ENCODE peak calls at places on chromosomes 4 and X, in seven cellular contexts. G is NAMALWA; D is M059J; B is natural killer cell; K is Karpas-422; F is effector CD4-positive, alpha-beta T cell; Y is AG04450. Z is an unnamed sample.

GRCh38 chrX:40167240-40168182 is 69.8 kb upstream of the BCOR start:
- DNase-seq in Y (no peak), B (no peak), D (peak), F (no peak), K (no peak), G (no peak), Z (no peak)

GRCh38 chrX:28979876-28980275 is 392.6 kb downstream of the IL1RAPL1 start:
- DNase-seq in G (no peak), D (peak), B (no peak), F (no peak), Y (no peak), K (no peak), Z (no peak)

GRCh38 chrX:3712870-3713224 is 602 bp downstream of the PRKX start:
- DNase-seq in B (peak), G (no peak), Y (no peak), F (no peak), K (peak), D (no peak), Z (no peak)

GRCh38 chrX:18424482-18425198 is 768 bp upstream of the CDKL5 start:
- DNase-seq in Y (peak), B (no peak), G (peak), D (peak), K (peak), F (peak), Z (no peak)

GRCh38 chrX:147570483-147570882 is 341.2 kb upstream of the FMR1 start:
- DNase-seq in B (no peak), D (no peak), Y (no peak), F (no peak), G (peak), K (no peak), Z (no peak)

GRCh38 chr4:150363721-150364688 is 217.9 kb upstream of the MAB21L2 start:
- DNase-seq in Y (no peak), D (no peak), B (no peak), F (no peak), G (no peak), K (no peak), Z (no peak)

GRCh38 chrX:44884944-44885343 is 12.0 kb downstream of the KDM6A start:
- DNase-seq in K (no peak), F (no peak), G (no peak), B (no peak), D (no peak), Y (no peak), Z (no peak)

GRCh38 chr4:6772223-6772928 is 10.2 kb upstream of the KIAA0232 start:
- DNase-seq in B (no peak), D (peak), K (no peak), Y (no peak), F (no peak), G (no peak), Z (no peak)

GRCh38 chrX:16978193-16978984 is 31.9 kb downstream of the REPS2 start:
- DNase-seq in F (no peak), B (no peak), Y (no peak), D (no peak), G (no peak), K (no peak), Z (no peak)

GRCh38 chrX:17595456-17596035 is 141.7 kb upstream of the SCML1 start:
- DNase-seq in D (peak), F (no peak), Y (no peak), G (no peak), B (no peak), K (no peak), Z (no peak)

GRCh38 chr4:173318648-173319211 is 15.4 kb downstream of the HMGB2 start:
- DNase-seq in K (no peak), Y (no peak), G (peak), D (peak), B (no peak), F (no peak), Z (no peak)

GRCh38 chrX:74179071-74179470 is 124.9 kb upstream of the ZCCHC13 start:
- DNase-seq in G (no peak), Y (peak), F (no peak), B (no peak), K (no peak), D (peak), Z (no peak)

GRCh38 chrX:15606064-15606590 is 5.4 kb upstream of the ACE2 start:
- DNase-seq in G (no peak), D (no peak), F (no peak), B (no peak), Y (no peak), K (no peak), Z (no peak)

GRCh38 chrX:137033774-137034507 is at the start of gene GPR101:
- DNase-seq in K (no peak), B (no peak), G (no peak), Y (no peak), F (no peak), D (no peak), Z (no peak)

GRCh38 chr4:104870495-104871228 is 276.0 kb upstream of the TET2 start:
- DNase-seq in F (no peak), B (no peak), G (no peak), Y (no peak), K (no peak), D (no peak), Z (no peak)

GRCh38 chr4:186728631-186729271 is 5.1 kb upstream of the FAT1 start:
- DNase-seq in K (no peak), D (peak), Y (no peak), B (no peak), G (no peak), F (no peak), Z (no peak)

GRCh38 chr4:139651282-139652194 is 14.1 kb upstream of the MGST2 start:
- DNase-seq in G (peak), D (peak), Y (peak), B (peak), K (peak), F (peak), Z (peak)

GRCh38 chr4:150722908-150723362 is 141.0 kb downstream of the MAB21L2 start:
- DNase-seq in K (no peak), F (no peak), D (no peak), Y (no peak), B (no peak), G (no peak), Z (no peak)

GRCh38 chrX:123731258-123731986 is 1.4 kb downstream of the THOC2 start:
- DNase-seq in B (no peak), G (no peak), D (peak), Y (no peak), K (peak), F (no peak), Z (no peak)

GRCh38 chr4:52643846-52644245 is 15.3 kb downstream of the USP46 start:
- DNase-seq in Y (peak), F (no peak), D (peak), K (no peak), B (no peak), G (no peak), Z (no peak)

GRCh38 chrX:71606536-71607216 is 11.6 kb downstream of the CXCR3 start:
- DNase-seq in B (no peak), G (no peak), Y (no peak), D (no peak), F (peak), K (no peak), Z (no peak)

GRCh38 chr4:184170996-184171395 is 46.7 kb downstream of the ENPP6 start:
- DNase-seq in Y (peak), K (no peak), D (peak), G (no peak), F (no peak), B (no peak), Z (no peak)

GRCh38 chrX:118188977-118189376 is 72.4 kb upstream of the KLHL13 start:
- DNase-seq in K (no peak), F (no peak), D (no peak), G (no peak), B (no peak), Y (no peak), Z (no peak)

GRCh38 chr4:19776021-19776459 is 475.7 kb upstream of the SLIT2 start:
- DNase-seq in D (peak), K (no peak), Y (peak), G (no peak), F (no peak), B (no peak), Z (no peak)

GRCh38 chrX:20265726-20266681 is 705 bp downstream of the RPS6KA3 start:
- DNase-seq in Y (no peak), F (peak), K (peak), B (peak), D (peak), G (peak), Z (no peak)

GRCh38 chr4:120318447-120318846 is 251.8 kb upstream of the MAD2L1 start:
- DNase-seq in B (no peak), K (no peak), G (no peak), F (no peak), Y (no peak), D (no peak), Z (no peak)

GRCh38 chr4:158169931-158170690 is 2.7 kb downstream of the GASK1B start:
- DNase-seq in Y (no peak), F (no peak), G (no peak), D (peak), K (peak), B (no peak), Z (no peak)

GRCh38 chr4:187656953-187657352 is 338.6 kb upstream of the ZFP42 start:
- DNase-seq in K (no peak), D (peak), Y (peak), G (no peak), F (no peak), B (no peak), Z (no peak)

GRCh38 chrX:153922932-153923857 is 2.9 kb downstream of the ARHGAP4 start:
- DNase-seq in B (no peak), G (no peak), D (peak), F (no peak), Y (peak), K (no peak), Z (no peak)

GRCh38 chr4:38905657-38906398 is 38.2 kb downstream of the FAM114A1 start:
- DNase-seq in Y (no peak), F (no peak), D (no peak), G (no peak), B (no peak), K (no peak), Z (no peak)